ENCODE peak calls at places on chromosome 9, in five cellular contexts. W is HCT116, C is fibroblast of the aortic adventitia, V is sigmoid colon, Q is nephron progenitor cell. E is an unnamed sample.
A peak's percentile ranks its signal among the peaks of the same experiment; 100 is the strongest.

GRCh38 chr9:91421022-91421765 is 2.4 kb downstream of the NFIL3 start:
- DNase-seq in W (no peak), C (peak; percentile 62), V (peak; percentile 77), Q (peak; percentile 80), E (peak; percentile 64)

GRCh38 chr9:5178126-5178805 is 7.2 kb downstream of the INSL6 start:
- DNase-seq in W (no peak), C (no peak), V (no peak), Q (no peak), E (no peak)

GRCh38 chr9:81829201-81829882 is 98.9 kb upstream of the SPATA31D4 start:
- DNase-seq in W (no peak), C (peak; percentile 24), V (no peak), Q (no peak), E (peak; percentile 36)

GRCh38 chr9:130128782-130129424 is 43.3 kb upstream of the NCS1 start:
- DNase-seq in W (no peak), C (peak; percentile 81), V (no peak), Q (no peak), E (peak; percentile 94)

GRCh38 chr9:89850153-89850552 is 245.3 kb downstream of the GADD45G start:
- DNase-seq in W (no peak), C (no peak), V (no peak), Q (no peak), E (no peak)

GRCh38 chr9:14654932-14655331 is 38.3 kb downstream of the ZDHHC21 start:
- DNase-seq in W (no peak), C (peak; percentile 10), V (no peak), Q (no peak), E (peak; percentile 21)

GRCh38 chr9:124831642-124832364 is 21.5 kb upstream of the WDR38 start:
- DNase-seq in W (no peak), C (no peak), V (no peak), Q (no peak), E (no peak)

GRCh38 chr9:76665458-76665857 is 98.8 kb upstream of the PCA3 start:
- DNase-seq in W (no peak), C (no peak), V (no peak), Q (no peak), E (no peak)

GRCh38 chr9:116166713-116167112 is 13.1 kb downstream of the PAPPA start:
- DNase-seq in W (no peak), C (no peak), V (no peak), Q (no peak), E (no peak)

GRCh38 chr9:94139672-94140417 is 55.6 kb downstream of the PTPDC1 start:
- DNase-seq in W (peak; percentile 72), C (peak; percentile 98), V (peak; percentile 96), Q (no peak), E (peak; percentile 99)

GRCh38 chr9:134403682-134404301 is 77.5 kb downstream of the RXRA start:
- DNase-seq in W (no peak), C (peak; percentile 93), V (peak; percentile 92), Q (no peak), E (peak; percentile 86)

GRCh38 chr9:2093920-2094597 is 78.9 kb downstream of the SMARCA2 start:
- DNase-seq in W (no peak), C (peak; percentile 70), V (no peak), Q (no peak), E (peak; percentile 85)

GRCh38 chr9:137759649-137760321 is 117.8 kb upstream of the CACNA1B start:
- DNase-seq in W (no peak), C (no peak), V (peak; percentile 55), Q (peak; percentile 63), E (no peak)

GRCh38 chr9:137446851-137447471 is 5.8 kb upstream of the ENTPD8 start:
- DNase-seq in W (no peak), C (peak; percentile 63), V (no peak), Q (peak; percentile 2), E (no peak)

GRCh38 chr9:24011206-24011605 is 185.2 kb upstream of the ELAVL2 start:
- DNase-seq in W (no peak), C (no peak), V (no peak), Q (no peak), E (no peak)

GRCh38 chr9:18893491-18893890 is 139.5 kb downstream of the SAXO1 start:
- DNase-seq in W (no peak), C (no peak), V (no peak), Q (no peak), E (no peak)

GRCh38 chr9:111148994-111149759 is 110.9 kb upstream of the LPAR1 start:
- DNase-seq in W (peak; percentile 3), C (peak; percentile 9), V (no peak), Q (no peak), E (peak; percentile 35)

GRCh38 chr9:130846487-130847305 is 11.6 kb downstream of the ABL1 start:
- DNase-seq in W (no peak), C (peak; percentile 84), V (peak; percentile 85), Q (no peak), E (peak; percentile 72)

GRCh38 chr9:137451976-137452760 is 7.0 kb downstream of the NSMF start:
- DNase-seq in W (no peak), C (no peak), V (peak; percentile 61), Q (peak; percentile 2), E (no peak)

GRCh38 chr9:14866200-14866749 is 44.0 kb downstream of the FREM1 start:
- DNase-seq in W (no peak), C (no peak), V (no peak), Q (no peak), E (no peak)

GRCh38 chr9:137812356-137813023 is 65.1 kb upstream of the CACNA1B start:
- DNase-seq in W (no peak), C (no peak), V (no peak), Q (no peak), E (no peak)

GRCh38 chr9:123399803-123400378 is 43.9 kb downstream of the CRB2 start:
- DNase-seq in W (no peak), C (no peak), V (no peak), Q (peak; percentile 54), E (no peak)

DNA sequence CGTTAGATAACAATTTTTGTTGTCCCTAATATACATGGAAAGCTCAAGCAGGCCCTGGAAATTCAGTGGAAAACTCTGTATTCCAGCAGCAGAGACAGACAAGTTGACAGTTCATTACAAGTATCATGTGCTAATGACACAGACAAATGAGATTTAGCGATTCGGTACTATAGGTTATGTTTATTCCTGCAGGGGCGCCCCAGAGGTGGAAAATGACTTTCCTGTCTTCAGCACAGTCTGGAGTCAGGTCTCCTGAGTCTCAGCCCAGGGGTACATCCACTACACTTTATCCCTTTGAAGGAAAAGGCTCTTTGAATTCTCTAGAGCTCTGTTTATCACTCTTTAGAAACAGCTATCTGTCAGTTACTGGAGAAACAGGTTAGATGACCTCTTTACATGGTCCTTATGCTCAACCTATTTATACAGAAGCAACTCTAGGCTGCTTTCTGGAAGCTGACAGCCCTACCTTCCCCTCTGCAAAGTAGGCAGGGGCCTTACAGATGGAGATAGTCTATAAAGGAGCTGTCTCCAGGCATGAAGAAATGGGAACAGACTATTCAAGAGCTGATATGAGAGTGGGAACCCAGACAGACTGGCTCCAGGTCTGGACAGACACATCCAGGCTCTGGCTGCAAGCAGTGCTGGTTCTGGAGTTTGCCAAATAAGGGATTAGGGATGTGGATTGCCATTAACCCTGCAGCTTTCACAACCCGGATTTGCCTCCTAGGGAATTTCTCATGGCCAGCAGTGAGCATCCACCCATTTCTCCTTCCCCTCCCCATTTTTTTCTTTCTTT is 7.2 kb upstream of the SLC31A2 start:
- DNase-seq in W (no peak), C (no peak), V (no peak), Q (no peak), E (no peak)
- TF ChIP-seq CTCF in W (peak; percentile 21), C (no peak), V (no peak), Q (no peak), E (no peak)

DNA sequence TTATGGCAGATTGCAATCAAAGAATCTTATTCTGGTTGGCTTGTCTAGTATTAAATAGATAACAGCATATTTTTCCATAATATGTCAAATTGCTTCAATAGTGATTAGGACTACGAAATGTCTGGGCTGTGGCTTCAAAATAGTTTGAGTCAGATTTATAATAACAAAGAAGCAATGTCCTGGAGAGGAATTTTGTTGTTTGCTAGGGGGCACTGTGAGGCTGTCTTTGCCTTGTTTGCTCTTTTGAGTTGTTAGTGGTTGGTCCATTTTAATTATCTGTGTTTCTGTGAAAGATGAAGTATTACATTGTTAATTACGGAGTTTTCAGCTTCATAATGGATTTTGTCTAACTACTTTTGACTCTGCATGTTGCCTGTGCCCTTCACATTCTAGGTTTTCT is 713.6 kb downstream of the TLE4 start:
- DNase-seq in W (no peak), C (no peak), V (no peak), Q (no peak), E (peak; percentile 71)
- TF ChIP-seq CTCF in W (no peak), C (no peak), V (no peak), Q (no peak), E (peak; percentile 70)

GRCh38 chr9:126262738-126263137 is 63.9 kb upstream of the MVB12B start:
- DNase-seq in W (no peak), C (no peak), V (no peak), Q (no peak), E (no peak)

GRCh38 chr9:126261584-126262356 is 64.9 kb upstream of the MVB12B start:
- DNase-seq in W (no peak), C (peak; percentile 50), V (no peak), Q (no peak), E (peak; percentile 9)
- TF ChIP-seq CTCF in W (no peak), C (no peak), V (no peak), Q (no peak), E (no peak)

DNA sequence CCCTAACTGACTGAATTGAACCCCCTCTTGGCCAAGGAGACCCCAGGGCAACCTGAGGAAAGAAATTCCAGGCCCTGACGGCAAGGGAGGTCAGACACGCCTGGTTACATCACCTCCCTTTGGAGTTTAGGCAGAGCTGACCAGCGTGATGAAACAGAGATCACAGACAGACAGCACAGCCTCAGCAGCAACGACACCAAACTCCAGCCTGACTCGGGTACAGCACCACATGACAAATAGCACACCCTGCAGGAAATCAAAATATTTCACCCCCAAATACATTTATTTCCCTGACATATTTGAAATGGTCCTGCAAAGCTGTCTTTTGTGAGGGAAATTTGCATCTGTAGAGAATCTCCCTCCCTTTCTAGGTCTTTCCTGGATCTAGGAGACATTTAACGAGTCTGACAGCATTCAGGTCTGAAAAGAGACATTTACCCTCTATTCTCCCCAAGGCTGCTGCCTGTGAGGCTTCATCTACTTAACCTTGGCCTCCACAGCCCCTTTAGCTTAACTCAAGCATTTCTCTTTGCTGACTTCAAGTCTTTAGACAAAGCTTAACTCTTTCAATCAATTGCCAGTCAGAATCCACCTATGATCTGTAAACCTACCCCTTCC is 2.6 kb downstream of the QSOX2 start:
- DNase-seq in W (no peak), C (no peak), V (no peak), Q (no peak), E (peak; percentile 26)
- TF ChIP-seq CTCF in W (no peak), C (no peak), V (no peak), Q (no peak), E (peak; percentile 19)

GRCh38 chr9:121197135-121197534 is 4.5 kb downstream of the RAB14 start:
- DNase-seq in W (no peak), C (no peak), V (no peak), Q (no peak), E (no peak)
- TF ChIP-seq CTCF in W (peak; percentile 4), C (peak; percentile 22), V (no peak), Q (no peak), E (no peak)

DNA sequence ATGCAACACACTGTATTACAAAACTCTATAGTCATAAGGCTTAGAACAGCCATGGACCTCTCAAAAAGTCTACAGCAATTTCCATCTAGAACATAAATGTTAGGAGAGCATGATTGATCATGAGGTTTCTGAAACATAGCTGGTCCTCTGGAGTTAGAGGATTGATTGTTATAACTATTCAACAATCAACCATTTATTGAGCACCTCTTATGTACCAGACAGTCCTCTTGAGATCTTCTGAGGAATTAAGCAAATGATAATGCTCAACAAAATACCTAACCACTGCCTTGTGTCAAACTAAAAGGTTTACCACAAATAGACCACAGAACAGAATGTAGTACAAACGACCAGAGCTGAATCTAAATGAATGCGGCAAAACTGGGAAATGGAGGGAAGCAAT is 3.4 kb upstream of the AGTPBP1 start:
- DNase-seq in W (no peak), C (no peak), V (no peak), Q (no peak), E (no peak)
- TF ChIP-seq CTCF in W (no peak), C (no peak), V (no peak), Q (no peak), E (no peak)

GRCh38 chr9:12643686-12644085 is 49.5 kb upstream of the TYRP1 start:
- DNase-seq in W (no peak), C (peak; percentile 53), V (no peak), Q (no peak), E (peak; percentile 23)
- TF ChIP-seq CTCF in W (no peak), C (no peak), V (no peak), Q (no peak), E (no peak)